ENCODE peak calls at places on chromosomes 13 and 19, in five cellular contexts. H, O, F, K and D are unnamed samples.

GRCh38 chr19:49832556-49832955 is 14.5 kb downstream of the MED25 start:
- DNase-seq in H (no peak), O (no peak), F (peak), K (no peak), D (no peak)

GRCh38 chr13:83184819-83185218 is 697.5 kb downstream of the SLITRK1 start:
- DNase-seq in K (peak), H (no peak), O (no peak), F (peak), D (peak)

GRCh38 chr19:4878491-4878968 is 11.1 kb upstream of the PLIN3 start:
- DNase-seq in F (no peak), K (no peak), O (no peak), H (no peak), D (no peak)

GRCh38 chr13:112062619-112063308 is 4.2 kb upstream of the SOX1 start:
- DNase-seq in K (no peak), F (no peak), H (no peak), O (no peak), D (no peak)

GRCh38 chr19:12794196-12794921 is 3.1 kb downstream of the JUNB start:
- DNase-seq in O (no peak), H (no peak), K (peak), F (peak), D (no peak)

GRCh38 chr19:9128171-9128570 is 1.4 kb upstream of the OR7G3 start:
- DNase-seq in F (peak), H (no peak), K (no peak), O (no peak), D (no peak)

GRCh38 chr19:55251296-55252081 is 7.3 kb downstream of the PPP6R1 start:
- DNase-seq in H (peak), F (peak), K (peak), O (no peak), D (no peak)

GRCh38 chr13:114047358-114047881 is 73.5 kb upstream of the C13orf46 start:
- DNase-seq in H (no peak), O (peak), K (peak), F (peak), D (no peak)

GRCh38 chr19:49687566-49688316 is 1.7 kb upstream of the ADM5 start:
- DNase-seq in O (no peak), K (no peak), H (no peak), F (no peak), D (no peak)

GRCh38 chr13:107462501-107462900 is 752.8 kb downstream of the LIG4 start:
- DNase-seq in K (no peak), H (no peak), O (no peak), F (peak), D (no peak)

GRCh38 chr19:39160523-39160861 is 34.9 kb downstream of the PAK4 start:
- DNase-seq in F (peak), K (peak), H (no peak), O (no peak), D (no peak)

GRCh38 chr13:28704919-28705318 is 13.9 kb downstream of the SLC46A3 start:
- DNase-seq in H (no peak), K (no peak), F (no peak), O (no peak), D (no peak)

GRCh38 chr19:18672606-18673337 is 10.7 kb upstream of the CRTC1 start:
- DNase-seq in K (peak), O (no peak), H (no peak), F (peak), D (no peak)

GRCh38 chr13:114142137-114142550 is 9.7 kb upstream of the RASA3 start:
- DNase-seq in H (no peak), F (no peak), O (no peak), K (no peak), D (no peak)

GRCh38 chr13:112183544-112184145 is 116.7 kb downstream of the SOX1 start:
- DNase-seq in F (no peak), O (no peak), H (no peak), K (no peak), D (no peak)

GRCh38 chr19:50268046-50268445 is 61.1 kb downstream of the KCNC3 start:
- DNase-seq in H (no peak), O (no peak), K (peak), F (no peak), D (no peak)

GRCh38 chr19:3073159-3073563 is 10.9 kb upstream of the TLE5 start:
- DNase-seq in F (peak), O (no peak), H (no peak), K (peak), D (no peak)

GRCh38 chr13:65999441-65999840 is 1230.7 kb downstream of the PCDH9 start:
- DNase-seq in O (no peak), H (no peak), K (no peak), F (no peak), D (no peak)

GRCh38 chr19:49896863-49897621 is at the start of gene IL4I1:
- DNase-seq in O (no peak), F (no peak), K (no peak), H (peak), D (no peak)

GRCh38 chr19:49746206-49746958 is 16.7 kb downstream of the TSKS start:
- DNase-seq in O (peak), F (peak), H (no peak), K (peak), D (no peak)

GRCh38 chr13:43232144-43232840 is 208.9 kb downstream of the DNAJC15 start:
- DNase-seq in F (no peak), H (no peak), K (peak), O (no peak), D (no peak)

GRCh38 chr13:26010487-26011207 is 41.2 kb downstream of the SHISA2 start:
- DNase-seq in H (no peak), F (no peak), K (no peak), O (no peak), D (no peak)

GRCh38 chr19:5967994-5968430 is 9.9 kb downstream of the RANBP3 start:
- DNase-seq in F (peak), K (peak), O (peak), H (peak), D (peak)

GRCh38 chr19:17312481-17313113 is 3.2 kb downstream of the DDA1 start:
- DNase-seq in H (no peak), K (no peak), O (no peak), F (no peak), D (no peak)

GRCh38 chr13:100297413-100297812 is 208.5 kb downstream of the PCCA start:
- DNase-seq in F (no peak), O (no peak), K (no peak), H (no peak), D (no peak)

GRCh38 chr13:50574731-50575130 is 268.8 kb downstream of the DLEU7 start:
- DNase-seq in K (peak), O (no peak), H (no peak), F (peak), D (no peak)

GRCh38 chr13:20891768-20892167 is 10.8 kb downstream of the XPO4 start:
- DNase-seq in O (no peak), F (no peak), K (no peak), H (no peak), D (no peak)